ENCODE peak calls at places on chromosomes 4 and X, in four cellular contexts. T is astrocyte of the spinal cord, G is mesothelial cell of epicardium, L is A549. U is an unnamed sample.

GRCh38 chr4:166956484-166956883 is 277.8 kb downstream of the SPOCK3 start:
- DNase-seq in L (no peak), G (no peak), T (no peak), U (no peak)

GRCh38 chr4:149896428-149896827 is 80.8 kb upstream of the IQCM start:
- DNase-seq in G (no peak), T (peak; percentile 50), L (no peak), U (peak; percentile 23)

GRCh38 chrX:153209347-153209746 is 30.3 kb downstream of the MAGEA1 start:
- DNase-seq in G (no peak), T (no peak), L (no peak), U (no peak)

GRCh38 chrX:56113785-56114436 is 118.2 kb upstream of the KLF8 start:
- DNase-seq in G (peak; percentile 21), L (no peak), T (no peak), U (no peak)

GRCh38 chr4:28918871-28919270 is 1801.3 kb upstream of the PCDH7 start:
- DNase-seq in T (no peak), L (no peak), G (no peak), U (no peak)

GRCh38 chrX:25021132-25021498 is 5.3 kb upstream of the ARX start:
- DNase-seq in G (no peak), T (no peak), L (peak; percentile 37), U (no peak)

GRCh38 chr4:167290684-167291083 is 56.4 kb upstream of the SPOCK3 start:
- DNase-seq in T (peak; percentile 35), L (no peak), G (no peak), U (no peak)

GRCh38 chr4:7821245-7822165 is 118.2 kb downstream of the AFAP1 start:
- DNase-seq in T (no peak), L (no peak), G (no peak), U (no peak)

GRCh38 chr4:81207793-81208192 is 7.2 kb downstream of the PRKG2 start:
- DNase-seq in L (no peak), G (no peak), T (peak; percentile 30), U (no peak)

GRCh38 chrX:37684426-37684825 is 1.2 kb upstream of the XK start:
- DNase-seq in L (no peak), G (no peak), T (no peak), U (no peak)

GRCh38 chrX:39613997-39614679 is 483.6 kb downstream of the BCOR start:
- DNase-seq in L (no peak), T (no peak), G (no peak), U (no peak)

GRCh38 chr4:188372856-188373255 is 233.6 kb downstream of the TRIML1 start:
- DNase-seq in T (no peak), G (no peak), L (peak; percentile 2), U (no peak)

GRCh38 chrX:378443-378842 is 8.3 kb downstream of the PPP2R3B start:
- DNase-seq in G (no peak), L (no peak), T (no peak), U (no peak)

GRCh38 chr4:155891058-155891457 is 12.4 kb upstream of the TDO2 start:
- DNase-seq in T (no peak), L (no peak), G (no peak), U (no peak)

GRCh38 chrX:133495464-133496391 is 80.4 kb upstream of the GPC4 start:
- DNase-seq in L (no peak), G (no peak), T (peak; percentile 67), U (no peak)

GRCh38 chr4:147736458-147736857 is 4.6 kb downstream of the ARHGAP10 start:
- DNase-seq in G (no peak), T (peak; percentile 78), L (peak; percentile 15), U (no peak)

GRCh38 chrX:110162867-110163266 is 155.0 kb downstream of the AMMECR1 start:
- DNase-seq in G (no peak), L (no peak), T (no peak), U (no peak)

GRCh38 chr4:159175989-159176375 is 73.1 kb downstream of the RAPGEF2 start:
- DNase-seq in G (no peak), L (no peak), T (no peak), U (no peak)

GRCh38 chr4:159175165-159175988 is 72.5 kb downstream of the RAPGEF2 start:
- DNase-seq in L (peak; percentile 36), G (peak; percentile 49), T (peak; percentile 87), U (peak; percentile 67)

GRCh38 chr4:159178147-159178541 is 75.3 kb downstream of the RAPGEF2 start:
- DNase-seq in G (no peak), T (peak; percentile 35), L (no peak), U (no peak)

GRCh38 chr4:159179310-159179958 is 76.6 kb downstream of the RAPGEF2 start:
- DNase-seq in L (no peak), T (no peak), G (no peak), U (no peak)

DNA sequence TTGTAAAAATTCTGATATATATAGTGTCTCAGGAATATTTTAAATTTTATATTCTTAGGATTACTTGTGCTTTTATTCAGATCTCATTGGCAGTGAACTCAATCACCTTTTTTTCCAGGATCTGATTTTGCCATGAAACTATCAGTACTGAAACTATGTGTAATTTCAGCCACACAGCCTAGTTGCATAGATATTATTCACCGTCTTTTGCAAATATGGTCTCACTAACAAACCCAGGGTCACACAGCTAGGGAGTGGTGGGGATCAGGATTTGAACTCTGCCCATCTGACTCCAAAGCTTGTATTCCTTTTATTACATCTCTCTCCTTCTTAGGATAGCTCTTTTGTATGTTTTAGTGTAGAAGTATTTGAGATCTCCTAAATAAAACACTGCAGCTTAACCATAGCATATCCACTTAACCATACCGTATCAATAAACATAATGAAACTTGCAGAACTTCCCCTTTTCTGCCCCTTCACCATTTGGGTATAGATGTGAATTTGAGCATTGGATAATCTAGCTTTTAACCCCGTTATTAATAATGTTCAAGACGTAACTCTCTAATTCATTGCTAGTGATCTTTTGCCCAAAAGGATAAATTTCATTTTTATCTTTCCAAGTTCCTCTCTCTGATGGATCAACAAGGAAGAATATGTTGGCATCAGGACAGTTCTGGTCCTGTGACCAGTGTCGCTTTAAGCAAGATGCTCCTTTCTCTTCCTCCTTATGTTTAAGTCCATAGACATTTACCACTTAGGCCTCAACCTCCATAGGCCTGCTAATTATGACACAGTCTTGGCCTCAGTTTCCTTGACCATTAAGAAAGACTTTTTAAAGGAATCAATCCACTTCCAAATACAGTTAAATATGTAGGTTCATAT is 74.6 kb downstream of the RAPGEF2 start:
- DNase-seq in G (no peak), T (no peak), L (no peak), U (no peak)
- TF ChIP-seq CTCF in G (no peak), T (no peak), L (no peak), U (no peak)

DNA sequence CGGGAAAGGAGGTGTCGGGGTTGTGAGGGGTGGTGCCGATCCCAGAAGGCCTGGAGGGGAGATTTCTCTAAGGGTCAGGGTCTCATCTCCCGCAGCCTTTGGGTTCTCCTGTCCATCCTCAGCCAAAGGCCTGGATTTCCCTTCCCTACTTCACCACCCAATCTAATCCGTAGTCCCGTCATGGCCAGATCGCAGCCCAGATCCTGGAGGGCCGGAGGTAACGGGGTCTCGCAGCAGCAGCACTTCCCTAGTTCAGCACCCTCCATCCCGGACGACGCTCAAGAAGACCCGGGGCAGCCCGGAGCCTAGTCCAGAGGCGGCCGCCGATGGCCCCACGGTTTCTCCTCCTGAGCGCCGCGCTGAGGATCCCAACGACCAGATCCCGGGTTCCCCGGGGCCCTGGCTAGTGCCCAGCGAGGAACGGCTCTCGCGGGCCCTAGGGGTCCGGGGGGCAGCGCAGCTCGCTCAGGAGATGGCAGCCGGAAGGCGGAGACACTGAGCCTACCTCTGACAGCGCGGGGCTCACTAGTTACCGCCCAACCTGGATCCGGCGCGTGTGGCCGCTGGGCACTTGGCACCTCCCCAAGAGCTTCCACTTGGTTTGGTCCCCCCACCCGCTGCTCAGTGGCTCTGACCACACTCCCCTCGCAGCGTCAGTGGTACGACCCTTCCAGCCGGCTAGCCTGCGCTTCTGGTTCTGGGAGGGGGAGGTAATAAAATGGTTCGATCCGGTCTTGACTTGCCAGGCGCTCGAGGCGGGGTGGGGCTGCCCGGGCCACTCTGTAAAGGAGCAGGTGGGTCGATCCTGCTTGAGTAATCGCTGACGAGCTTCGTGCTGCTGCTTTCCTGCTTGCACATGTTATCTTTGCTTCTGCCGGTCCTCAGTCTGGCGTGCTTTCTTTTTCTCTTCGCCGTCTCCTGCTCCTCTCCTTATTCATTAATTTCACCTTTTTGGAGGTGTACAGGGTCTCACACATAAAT is 3.6 kb downstream of the MAGIX start:
- DNase-seq in T (peak; percentile 77), L (no peak), G (peak; percentile 47), U (peak; percentile 45)
- TF ChIP-seq CTCF in T (peak; percentile 12), L (no peak), G (no peak), U (no peak)

GRCh38 chrX:122245175-122245574 is 938.9 kb upstream of the GRIA3 start:
- DNase-seq in T (no peak), L (no peak), G (no peak), U (no peak)

GRCh38 chrX:122246937-122247336 is 937.1 kb upstream of the GRIA3 start:
- DNase-seq in T (no peak), G (no peak), L (no peak), U (no peak)

GRCh38 chrX:122245943-122246342 is 938.1 kb upstream of the GRIA3 start:
- DNase-seq in G (no peak), T (no peak), L (no peak), U (no peak)

GRCh38 chrX:122241959-122242358 is 942.1 kb upstream of the GRIA3 start:
- DNase-seq in G (no peak), L (no peak), T (no peak), U (no peak)

DNA sequence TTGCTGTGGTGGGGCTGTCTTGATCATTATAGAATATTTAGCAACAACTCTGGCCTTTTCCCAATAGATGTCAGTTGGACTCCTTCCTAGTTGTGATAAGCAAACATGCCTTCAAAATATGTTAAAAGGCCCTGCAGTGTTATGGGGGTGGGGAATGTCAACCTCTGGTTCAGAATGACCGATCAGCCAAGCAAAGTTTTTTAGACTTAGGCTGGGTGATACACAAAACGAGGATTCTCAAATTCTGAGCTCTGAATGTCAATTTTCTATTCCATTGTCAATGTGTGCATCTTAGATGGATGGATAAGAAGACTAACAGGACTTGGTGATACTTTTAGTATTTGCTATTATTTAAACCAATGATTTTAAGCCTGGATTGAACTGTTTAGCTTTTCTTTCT is 940.0 kb upstream of the GRIA3 start:
- DNase-seq in L (no peak), T (no peak), G (no peak), U (no peak)
- TF ChIP-seq CTCF in L (no peak), T (no peak), G (no peak), U (no peak)

GRCh38 chr4:6354626-6355025 is 85.0 kb downstream of the WFS1 start:
- DNase-seq in G (no peak), T (no peak), L (no peak), U (no peak)
- TF ChIP-seq CTCF in G (no peak), T (no peak), L (no peak), U (no peak)

GRCh38 chr4:165379662-165380061 is 854 bp downstream of the CPE start:
- DNase-seq in T (no peak), L (no peak), G (no peak), U (no peak)

GRCh38 chr4:165378398-165378762 is 428 bp upstream of the CPE start:
- DNase-seq in L (no peak), T (no peak), G (no peak), U (no peak)

GRCh38 chr4:165375465-165375864 is 3.3 kb upstream of the CPE start:
- DNase-seq in T (no peak), G (no peak), L (no peak), U (no peak)

GRCh38 chr4:165381821-165382373 is 3.1 kb downstream of the CPE start:
- DNase-seq in L (no peak), T (no peak), G (no peak), U (no peak)

GRCh38 chr4:165378763-165379631 is at the start of gene CPE:
- DNase-seq in G (peak; percentile 59), T (peak; percentile 83), L (peak; percentile 58), U (peak; percentile 77)
- TF ChIP-seq CTCF in G (no peak), T (peak; percentile 59), L (no peak), U (no peak)